ENCODE peak calls at places on chromosomes 16 and 17, in four cellular contexts. E is GM23338, S is PC-3, N is GM23248. R is an unnamed sample.

GRCh38 chr17:50213026-50214015 is 11.9 kb upstream of the COL1A1 start:
- DNase-seq in E (peak), S (no peak), N (peak), R (peak)

GRCh38 chr17:67358612-67359011 is 7.8 kb downstream of the PSMD12 start:
- DNase-seq in E (no peak), S (no peak), N (peak), R (no peak)

GRCh38 chr17:30278032-30278431 is 13.7 kb downstream of the BLMH start:
- DNase-seq in E (peak), S (peak), N (peak), R (no peak)

GRCh38 chr16:23318639-23319038 is 16.5 kb downstream of the SCNN1B start:
- DNase-seq in E (no peak), S (no peak), N (no peak), R (no peak)

GRCh38 chr16:50450957-50451356 is 82.2 kb upstream of the BRD7 start:
- DNase-seq in E (no peak), S (no peak), N (no peak), R (no peak)

GRCh38 chr17:74446551-74447500 is 14.9 kb downstream of the GPRC5C start:
- DNase-seq in E (no peak), S (no peak), N (peak), R (no peak)

GRCh38 chr16:6356881-6357280 is 975.8 kb upstream of the RBFOX1 start:
- DNase-seq in E (no peak), S (no peak), N (no peak), R (no peak)

GRCh38 chr16:79607587-79607986 is 7.0 kb upstream of the MAF start:
- DNase-seq in E (no peak), S (peak), N (peak), R (no peak)

GRCh38 chr17:49218941-49219913 is 8.7 kb downstream of the ABI3 start:
- DNase-seq in E (peak), S (no peak), N (no peak), R (peak)

GRCh38 chr17:62754696-62755095 is 53.4 kb downstream of the MARCHF10 start:
- DNase-seq in E (no peak), S (no peak), N (no peak), R (no peak)

GRCh38 chr17:20174588-20175265 is 165.6 kb downstream of the SPECC1 start:
- DNase-seq in E (no peak), S (peak), N (peak), R (no peak)

GRCh38 chr17:78458739-78459335 is 80.4 kb downstream of the PGS1 start:
- DNase-seq in E (no peak), S (no peak), N (no peak), R (no peak)

GRCh38 chr16:324451-325334 is 27.8 kb downstream of the AXIN1 start:
- DNase-seq in E (peak), S (no peak), N (no peak), R (no peak)

GRCh38 chr17:82923366-82924113 is 83.7 kb upstream of the ZNF750 start:
- DNase-seq in E (no peak), S (no peak), N (no peak), R (no peak)

GRCh38 chr17:41941158-41941557 is 10.7 kb downstream of the ODAD4 start:
- DNase-seq in E (no peak), S (no peak), N (no peak), R (no peak)

GRCh38 chr17:50541916-50542688 is 4.9 kb upstream of the SPATA20 start:
- DNase-seq in E (peak), S (peak), N (peak), R (peak)

GRCh38 chr17:41455236-41455635 is 11.9 kb downstream of the KRT32 start:
- DNase-seq in E (no peak), S (no peak), N (peak), R (no peak)

GRCh38 chr16:87058728-87059250 is 258.4 kb downstream of the C16orf95 start:
- DNase-seq in E (no peak), S (no peak), N (no peak), R (no peak)

GRCh38 chr17:43356999-43357398 is 41.8 kb upstream of the ARL4D start:
- DNase-seq in E (no peak), S (peak), N (peak), R (no peak)

GRCh38 chr17:59074494-59074893 is 32.2 kb downstream of the TRIM37 start:
- DNase-seq in E (no peak), S (no peak), N (peak), R (no peak)

GRCh38 chr17:66755101-66755943 is 79.6 kb upstream of the CACNG5 start:
- DNase-seq in E (no peak), S (peak), N (no peak), R (no peak)

GRCh38 chr16:30068750-30069574 is 3.4 kb downstream of the ALDOA start:
- DNase-seq in E (peak), S (peak), N (peak), R (no peak)

GRCh38 chr16:29806096-29806579 is at the start of gene MAZ:
- DNase-seq in E (no peak), S (no peak), N (no peak), R (no peak)

GRCh38 chr16:77679901-77680300 is 42.4 kb upstream of the NUDT7 start:
- DNase-seq in E (no peak), S (no peak), N (no peak), R (no peak)

GRCh38 chr16:55842369-55843104 is 9.6 kb upstream of the CES1 start:
- DNase-seq in E (peak), S (peak), N (peak), R (no peak)

GRCh38 chr16:53872248-53873221 is 168.6 kb downstream of the FTO start:
- DNase-seq in E (no peak), S (no peak), N (peak), R (no peak)

GRCh38 chr17:45677770-45678169 is 106.3 kb upstream of the CRHR1 start:
- DNase-seq in E (no peak), S (peak), N (peak), R (no peak)

GRCh38 chr17:36848008-36848902 is 89.0 kb upstream of the LHX1 start:
- DNase-seq in E (no peak), S (no peak), N (no peak), R (no peak)

GRCh38 chr17:55301521-55302406 is 37.0 kb downstream of the HLF start:
- DNase-seq in E (no peak), S (peak), N (peak), R (no peak)

GRCh38 chr17:68108313-68109000 is 72.9 kb downstream of the KPNA2 start:
- DNase-seq in E (no peak), S (no peak), N (no peak), R (no peak)

GRCh38 chr17:935485-935884 is 44.1 kb downstream of the NXN start:
- DNase-seq in E (no peak), S (peak), N (no peak), R (no peak)

GRCh38 chr17:30908717-30909420 is 2.8 kb upstream of the TEFM start:
- DNase-seq in E (no peak), S (no peak), N (no peak), R (no peak)

GRCh38 chr16:3065069-3065741 is at the start of gene IL32:
- DNase-seq in E (no peak), S (peak), N (peak), R (no peak)

DNA sequence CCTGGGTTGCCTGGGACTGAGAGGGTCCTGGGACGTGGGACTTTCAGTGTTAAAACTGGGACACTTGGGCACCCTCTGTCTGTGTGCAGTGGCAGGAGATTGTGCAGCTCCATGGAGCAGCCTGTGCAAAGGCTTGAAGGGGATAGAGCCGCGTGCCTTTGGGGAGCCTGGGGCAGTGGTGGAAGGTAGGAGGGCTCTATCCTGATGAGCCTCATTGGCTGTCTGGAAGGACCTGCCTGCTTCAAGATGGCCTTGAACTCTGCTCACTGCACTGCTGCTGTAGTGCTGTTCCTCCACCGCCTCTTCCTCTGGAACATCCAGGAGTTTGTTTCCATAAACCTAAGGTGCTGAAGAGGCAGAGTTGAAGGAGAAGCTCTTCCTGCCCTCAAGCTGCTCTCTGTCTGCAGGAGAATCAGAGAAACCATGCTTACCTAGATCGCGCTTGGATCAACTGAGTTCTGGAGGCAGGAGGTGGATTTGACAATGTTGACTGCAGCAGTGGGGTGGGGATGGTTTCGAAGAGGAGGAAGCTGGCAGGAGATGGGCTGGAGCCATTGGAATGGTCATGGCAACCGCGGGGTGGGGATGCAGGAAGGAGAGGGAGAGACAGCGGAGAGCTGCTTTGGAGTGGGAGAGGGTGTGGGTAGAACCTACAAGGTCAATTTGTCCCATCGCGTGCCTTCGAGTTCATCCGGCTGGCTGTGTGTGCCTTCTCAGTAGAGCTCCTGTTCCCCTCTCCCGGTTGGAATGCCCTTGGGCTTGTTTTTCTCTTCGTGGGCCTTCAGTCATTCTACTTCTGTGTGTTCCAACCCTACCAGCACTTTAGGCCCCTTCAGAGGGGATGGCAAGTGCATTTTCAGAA is 3.7 kb downstream of the RMI2 start:
- DNase-seq in E (no peak), S (no peak), N (no peak), R (no peak)
- H3K4me2 ChIP-seq in E (peak), S (peak), N (peak), R (no peak)

GRCh38 chr16:84690088-84690819 is 9.5 kb upstream of the USP10 start:
- DNase-seq in E (no peak), S (no peak), N (peak), R (no peak)
- H3K4me2 ChIP-seq in E (no peak), S (no peak), N (peak), R (no peak)

GRCh38 chr16:88432753-88433152 is 20.3 kb upstream of the ZFPM1 start:
- DNase-seq in E (no peak), S (no peak), N (no peak), R (no peak)
- H3K4me2 ChIP-seq in E (no peak), S (no peak), N (no peak), R (no peak)

GRCh38 chr16:17453365-17454122 is 17.2 kb downstream of the XYLT1 start:
- DNase-seq in E (no peak), S (no peak), N (no peak), R (no peak)
- H3K4me2 ChIP-seq in E (no peak), S (no peak), N (no peak), R (no peak)

GRCh38 chr17:80780381-80781187 is 211.1 kb upstream of the CHMP6 start:
- DNase-seq in E (no peak), S (no peak), N (peak), R (no peak)

GRCh38 chr17:80781188-80781577 is 210.5 kb upstream of the CHMP6 start:
- DNase-seq in E (no peak), S (no peak), N (no peak), R (no peak)

GRCh38 chr17:80782536-80783427 is 208.9 kb upstream of the CHMP6 start:
- DNase-seq in E (no peak), S (no peak), N (peak), R (peak)

GRCh38 chr17:80783461-80783860 is 208.2 kb upstream of the CHMP6 start:
- DNase-seq in E (no peak), S (no peak), N (peak), R (peak)

DNA sequence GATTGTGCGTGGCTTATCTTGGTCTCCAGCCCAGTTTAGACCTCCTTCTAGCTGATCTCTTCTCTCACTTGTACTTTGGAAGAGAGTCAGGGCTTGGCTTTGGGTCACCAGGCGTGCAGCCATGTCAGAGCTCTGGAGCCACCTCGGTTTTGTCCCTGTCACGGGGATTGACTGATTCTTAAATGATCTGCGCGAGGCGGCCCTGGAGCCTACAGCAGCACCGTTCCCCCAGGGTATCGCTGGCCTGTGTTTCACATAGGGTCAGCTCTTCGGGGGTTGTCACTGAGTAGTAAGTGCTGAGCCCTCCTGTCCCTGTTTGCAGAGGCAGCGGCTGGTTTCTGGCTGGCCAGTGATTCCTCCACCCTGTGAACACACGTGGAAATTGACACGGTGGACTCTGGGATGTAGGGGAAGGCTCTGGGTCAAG is 209.8 kb upstream of the CHMP6 start:
- DNase-seq in E (no peak), S (no peak), N (no peak), R (peak)
- H3K4me2 ChIP-seq in E (no peak), S (no peak), N (no peak), R (no peak)

GRCh38 chr17:72460711-72461110 is 339.9 kb downstream of the SOX9 start:
- DNase-seq in E (no peak), S (peak), N (no peak), R (no peak)

GRCh38 chr17:72455562-72455961 is 334.7 kb downstream of the SOX9 start:
- DNase-seq in E (peak), S (no peak), N (no peak), R (no peak)

GRCh38 chr17:72456026-72456569 is 335.3 kb downstream of the SOX9 start:
- DNase-seq in E (no peak), S (peak), N (peak), R (no peak)

GRCh38 chr17:72457712-72458111 is 336.9 kb downstream of the SOX9 start:
- DNase-seq in E (no peak), S (no peak), N (no peak), R (no peak)

GRCh38 chr17:72458301-72458700 is 337.5 kb downstream of the SOX9 start:
- DNase-seq in E (no peak), S (no peak), N (no peak), R (no peak)
- H3K4me2 ChIP-seq in E (no peak), S (no peak), N (no peak), R (no peak)

GRCh38 chr16:89292443-89293078 is 75.1 kb downstream of the ZNF778 start:
- DNase-seq in E (peak), S (no peak), N (no peak), R (peak)
- H3K4me2 ChIP-seq in E (peak), S (no peak), N (no peak), R (no peak)

GRCh38 chr16:73020409-73020884 is 27.5 kb downstream of the ZFHX3 start:
- DNase-seq in E (no peak), S (peak), N (peak), R (no peak)
- H3K4me2 ChIP-seq in E (no peak), S (peak), N (peak), R (no peak)

GRCh38 chr16:19861069-19861468 is 23.6 kb downstream of the GPRC5B start:
- DNase-seq in E (peak), S (no peak), N (no peak), R (no peak)
- H3K4me2 ChIP-seq in E (peak), S (peak), N (no peak), R (peak)